ENCODE peak calls at places on chromosomes 13 and 19, in seven cellular contexts. A is WTC11, D is astrocyte of the spinal cord, K is fibroblast of the aortic adventitia, S is fibroblast of pulmonary artery, P is mucosa of descending colon, Q is BJ. F is an unnamed sample.

GRCh38 chr19:19468424-19469050 is 46.8 kb downstream of the TSSK6 start:
- DNase-seq in P (no peak), D (no peak), S (peak; percentile 37), Q (no peak), A (no peak), K (peak; percentile 38), F (peak; percentile 32)

GRCh38 chr19:10805758-10806247 is 30.2 kb downstream of the TMED1 start:
- DNase-seq in Q (no peak), P (no peak), D (no peak), S (no peak), A (no peak), K (no peak), F (no peak)

GRCh38 chr19:17967258-17968051 is 548 bp downstream of the KCNN1 start:
- DNase-seq in Q (no peak), D (no peak), A (no peak), K (no peak), P (no peak), S (no peak), F (no peak)

GRCh38 chr13:39263531-39263930 is 225.3 kb downstream of the NHLRC3 start:
- DNase-seq in D (no peak), A (no peak), P (no peak), Q (no peak), K (no peak), S (no peak), F (no peak)

GRCh38 chr13:94966380-94966779 is 254.0 kb upstream of the SOX21 start:
- DNase-seq in K (no peak), A (no peak), Q (no peak), P (no peak), S (no peak), D (no peak), F (no peak)

GRCh38 chr13:66940113-66940512 is 290.0 kb downstream of the PCDH9 start:
- DNase-seq in A (no peak), P (no peak), Q (no peak), S (no peak), K (no peak), D (no peak), F (no peak)

GRCh38 chr13:76472916-76473315 is 413.3 kb downstream of the KCTD12 start:
- DNase-seq in Q (no peak), D (no peak), A (no peak), S (no peak), P (no peak), K (no peak), F (no peak)

GRCh38 chr13:99796175-99796819 is 175.3 kb downstream of the ZIC5 start:
- DNase-seq in D (peak; percentile 52), Q (no peak), P (no peak), A (peak; percentile 72), K (peak; percentile 37), S (peak; percentile 47), F (peak; percentile 12)

GRCh38 chr13:69291292-69291906 is 816.2 kb upstream of the ATXN8OS start:
- DNase-seq in S (no peak), P (no peak), K (no peak), A (no peak), Q (no peak), D (no peak), F (no peak)

GRCh38 chr13:38848360-38848759 is 142.3 kb downstream of the STOML3 start:
- DNase-seq in A (no peak), D (no peak), P (no peak), S (no peak), K (no peak), Q (no peak), F (no peak)

GRCh38 chr13:44815507-44816074 is 173.7 kb downstream of the NUFIP1 start:
- DNase-seq in D (peak; percentile 95), A (no peak), P (no peak), S (peak; percentile 98), Q (peak; percentile 84), K (peak; percentile 96), F (peak; percentile 87)

GRCh38 chr13:94657167-94657566 is 55.2 kb downstream of the SOX21 start:
- DNase-seq in P (no peak), D (no peak), S (peak; percentile 31), K (no peak), Q (no peak), A (no peak), F (peak; percentile 5)

GRCh38 chr13:24251525-24251924 is 57.9 kb upstream of the C1QTNF9 start:
- DNase-seq in Q (no peak), K (no peak), D (no peak), A (no peak), S (no peak), P (peak; percentile 75), F (no peak)

GRCh38 chr19:4816388-4817165 is 14.9 kb downstream of the TICAM1 start:
- DNase-seq in Q (no peak), D (no peak), A (no peak), S (no peak), K (no peak), P (peak; percentile 61), F (no peak)

GRCh38 chr19:50501186-50501567 is 9.8 kb downstream of the JOSD2 start:
- DNase-seq in Q (no peak), S (no peak), P (no peak), D (no peak), K (no peak), A (no peak), F (no peak)

GRCh38 chr19:18859676-18860301 is 28.0 kb downstream of the UPF1 start:
- DNase-seq in A (no peak), S (peak; percentile 35), P (no peak), Q (no peak), D (no peak), K (no peak), F (no peak)

GRCh38 chr19:40190891-40191835 is at the start of gene MAP3K10:
- DNase-seq in Q (peak; percentile 4), D (peak; percentile 58), K (peak; percentile 61), S (peak; percentile 60), A (peak; percentile 68), P (peak; percentile 88), F (peak; percentile 49)

GRCh38 chr19:40192758-40193586 is 1.7 kb downstream of the MAP3K10 start:
- DNase-seq in Q (no peak), K (no peak), P (no peak), S (no peak), D (no peak), A (no peak), F (no peak)

GRCh38 chr19:40193587-40193849 is 2.3 kb downstream of the MAP3K10 start:
- DNase-seq in D (no peak), P (no peak), Q (peak; percentile 2), S (peak; percentile 19), K (peak; percentile 45), A (no peak), F (peak; percentile 30)

DNA sequence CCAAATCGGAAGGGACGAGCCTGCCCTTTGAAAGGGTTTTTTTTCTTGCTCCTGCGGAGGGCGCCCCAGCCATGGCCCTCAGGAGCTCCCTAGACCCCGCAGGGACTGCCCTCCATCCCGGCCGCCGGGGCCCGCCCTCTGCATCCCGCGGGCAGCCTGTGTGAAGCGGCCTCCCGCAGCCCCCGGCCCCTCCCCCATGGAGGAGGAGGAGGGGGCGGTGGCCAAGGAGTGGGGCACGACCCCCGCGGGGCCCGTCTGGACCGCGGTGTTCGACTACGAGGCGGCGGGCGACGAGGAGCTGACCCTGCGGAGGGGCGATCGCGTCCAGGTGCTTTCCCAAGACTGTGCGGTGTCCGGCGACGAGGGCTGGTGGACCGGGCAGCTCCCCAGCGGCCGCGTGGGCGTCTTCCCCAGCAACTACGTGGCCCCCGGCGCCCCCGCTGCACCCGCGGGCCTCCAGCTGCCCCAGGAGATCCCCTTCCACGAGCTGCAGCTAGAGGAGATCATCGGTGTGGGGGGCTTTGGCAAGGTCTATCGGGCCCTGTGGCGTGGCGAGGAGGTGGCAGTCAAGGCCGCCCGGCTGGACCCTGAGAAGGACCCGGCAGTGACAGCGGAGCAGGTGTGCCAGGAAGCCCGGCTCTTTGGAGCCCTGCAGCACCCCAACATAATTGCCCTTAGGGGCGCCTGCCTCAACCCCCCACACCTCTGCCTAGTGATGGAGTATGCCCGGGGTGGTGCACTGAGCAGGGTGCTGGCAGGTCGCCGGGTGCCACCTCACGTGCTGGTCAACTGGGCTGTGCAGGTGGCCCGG is 815 bp downstream of the MAP3K10 start:
- DNase-seq in A (peak; percentile 81), S (peak; percentile 25), P (peak; percentile 63), K (peak; percentile 10), Q (no peak), D (peak; percentile 12), F (no peak)
- TF ChIP-seq CTCF in A (no peak), S (no peak), P (no peak), K (no peak), Q (peak; percentile 21), D (no peak), F (peak; percentile 34)

DNA sequence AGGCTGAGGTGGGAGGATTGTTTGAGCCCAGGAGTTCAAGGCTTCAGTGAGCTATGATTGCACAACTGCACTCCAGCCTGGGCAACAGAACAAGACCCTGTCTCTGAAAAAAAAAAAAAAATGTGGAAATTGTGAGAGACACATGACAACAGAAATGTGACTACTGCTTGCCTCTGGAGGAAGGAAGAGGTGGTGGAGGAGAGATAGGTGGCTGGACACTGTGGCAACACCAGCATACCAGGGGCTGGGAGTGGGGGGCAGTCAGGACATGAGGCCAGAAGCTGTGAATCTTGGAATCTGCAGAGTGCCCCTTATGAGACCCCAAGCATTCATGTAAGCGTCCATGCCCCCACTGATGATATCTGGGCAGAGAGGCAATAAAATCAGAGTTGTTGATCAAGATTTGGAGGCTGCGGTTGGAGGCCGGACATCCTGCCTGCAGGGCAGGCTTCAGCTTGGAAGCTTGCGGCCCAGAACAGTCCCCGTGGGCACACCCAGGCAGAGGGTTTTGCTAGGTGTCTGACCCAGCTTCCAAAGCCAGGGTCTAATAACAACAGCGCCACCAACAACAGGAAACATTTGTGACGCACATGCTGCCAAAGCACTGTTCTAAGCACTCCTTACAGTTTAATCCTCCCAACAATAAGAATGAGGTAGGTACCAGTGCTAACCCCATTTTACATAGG is 16.9 kb downstream of the FAM187B start:
- DNase-seq in Q (no peak), S (no peak), P (peak; percentile 87), K (no peak), D (no peak), A (no peak), F (no peak)
- TF ChIP-seq CTCF in Q (no peak), S (no peak), P (no peak), K (no peak), D (no peak), A (no peak), F (no peak)

DNA sequence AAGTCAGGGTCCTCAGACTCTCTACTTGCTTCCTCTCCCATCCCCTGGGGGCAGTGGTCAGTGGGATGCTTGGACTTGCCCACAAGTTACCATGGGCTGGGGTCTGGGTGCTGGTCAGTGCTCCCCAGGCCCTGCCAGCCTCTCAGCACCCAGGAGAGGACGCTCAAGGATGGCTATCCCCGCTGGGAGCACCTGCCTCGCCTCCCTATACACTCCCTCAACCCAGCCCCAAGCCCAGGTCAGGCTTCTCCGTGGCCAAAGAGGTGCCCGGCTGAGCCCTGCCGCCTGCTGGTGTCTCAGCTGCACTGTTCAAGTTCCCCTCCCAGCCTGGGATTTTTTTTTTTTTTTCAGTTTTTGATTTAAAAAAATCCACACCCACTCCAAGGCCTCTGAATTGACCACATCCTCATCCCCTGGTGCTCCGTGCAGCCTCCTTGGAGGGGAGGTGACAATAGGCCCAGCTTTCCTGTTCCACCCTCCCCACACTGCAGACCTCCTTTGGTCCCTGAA is 10.8 kb downstream of the F2RL3 start:
- DNase-seq in S (peak; percentile 45), P (no peak), D (peak; percentile 18), Q (no peak), K (peak; percentile 31), A (peak; percentile 72), F (no peak)
- TF ChIP-seq CTCF in S (peak; percentile 56), P (peak; percentile 41), D (peak; percentile 64), Q (peak; percentile 51), K (peak; percentile 68), A (peak; percentile 49), F (peak; percentile 72)

DNA sequence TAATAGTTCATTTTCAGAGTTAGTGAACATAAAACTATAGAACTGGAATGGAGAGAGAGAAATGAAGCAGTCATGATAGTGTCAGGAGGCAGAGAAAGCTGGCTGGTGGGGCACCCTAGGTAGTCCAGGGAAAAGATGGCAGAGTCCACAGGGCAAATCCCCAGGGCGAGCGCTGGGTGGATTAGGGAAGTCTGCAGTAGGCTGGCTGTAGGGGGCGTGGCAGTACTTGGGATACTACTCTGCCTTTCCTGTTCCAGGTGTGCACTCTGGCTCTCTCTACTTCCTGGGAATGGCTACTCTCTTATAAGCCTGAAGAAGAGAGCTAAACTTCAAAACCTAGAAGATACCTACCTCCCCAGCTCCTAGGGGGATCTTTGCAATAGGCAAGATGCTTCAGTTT is 232.9 kb upstream of the SLC10A2 start:
- DNase-seq in A (peak; percentile 78), Q (no peak), P (peak; percentile 52), S (no peak), D (no peak), K (no peak), F (no peak)
- TF ChIP-seq CTCF in A (peak; percentile 13), Q (no peak), P (no peak), S (no peak), D (no peak), K (no peak), F (no peak)

F was measured in HFFc6.